ENCODE peak calls at places on chromosomes 11 and 22, in eight cellular contexts. J is GM04504, Y is BE2C, E is uterus, S is epithelial cell of esophagus, Q is posterior vena cava, B is SJSA1, G is left ventricle myocardium inferior. O is an unnamed sample.

GRCh38 chr11:64891215-64891848 is 12.9 kb upstream of the EHD1 start:
- DNase-seq in J (no peak), Y (no peak), E (no peak), S (no peak), Q (no peak), B (no peak), G (no peak), O (no peak)

GRCh38 chr22:47009304-47010101 is 247.1 kb downstream of the TBC1D22A start:
- DNase-seq in J (no peak), Y (no peak), E (no peak), S (no peak), Q (peak), B (no peak), G (no peak), O (no peak)

GRCh38 chr11:73652856-73653559 is 6.6 kb downstream of the PLEKHB1 start:
- DNase-seq in J (no peak), Y (no peak), E (no peak), S (peak), Q (no peak), B (no peak), G (no peak), O (no peak)

GRCh38 chr11:94400839-94401772 is at the start of gene GPR83:
- DNase-seq in J (no peak), Y (peak), E (no peak), S (peak), Q (no peak), B (no peak), G (peak), O (peak)

GRCh38 chr11:31903225-31904074 is 92.3 kb upstream of the PAX6 start:
- DNase-seq in J (no peak), Y (no peak), E (no peak), S (no peak), Q (no peak), B (no peak), G (peak), O (no peak)

GRCh38 chr22:35335936-35336781 is 36.5 kb downstream of the TOM1 start:
- DNase-seq in J (no peak), Y (peak), E (no peak), S (no peak), Q (no peak), B (no peak), G (peak), O (no peak)

GRCh38 chr22:30308096-30308495 is 18.6 kb downstream of the TBC1D10A start:
- DNase-seq in J (no peak), Y (no peak), E (no peak), S (no peak), Q (no peak), B (no peak), G (no peak), O (no peak)

GRCh38 chr22:46087816-46088277 is 62.5 kb upstream of the PPARA start:
- DNase-seq in J (peak), Y (peak), E (peak), S (no peak), Q (peak), B (peak), G (peak), O (peak)

GRCh38 chr11:83649468-83649915 is 363.3 kb upstream of the CCDC90B start:
- DNase-seq in J (no peak), Y (no peak), E (no peak), S (no peak), Q (no peak), B (no peak), G (no peak), O (no peak)

GRCh38 chr11:118226294-118226693 is 1.5 kb upstream of the JAML start:
- DNase-seq in J (no peak), Y (no peak), E (no peak), S (no peak), Q (no peak), B (no peak), G (no peak), O (no peak)

O was measured in anterior cingulate cortex.